ENCODE peak calls at places on chromosomes 16 and 17, in seven cellular contexts. L is NCI-H774; M is thoracic aorta; O is NCI-H2171 treated with DMSO at 0.1 percent for 48 hours; Q is activated T-helper 1 cell treated with anti-CD3 and anti-CD28 coated beads, Interleukin-12 subunit alpha, Interleukin-12 subunit beta, Interleukin-2, Interleukin-4 antibody, amounts not matched to agents 30 ng/mL and 10 ng/mL and 1 ng/mL, durations not matched to agents 14 hours and 24 hours and 36 hours; F is tibial artery; Y is fibroblast of mammary gland. N is an unnamed sample.

GRCh38 chr17:60421273-60422161 is 772 bp upstream of the CHCT1 start:
- DNase-seq in O (peak), F (peak), M (peak), L (no peak), Y (peak), Q (peak), N (peak)

GRCh38 chr16:87042551-87043272 is 274.5 kb downstream of the C16orf95 start:
- DNase-seq in F (peak), Q (no peak), M (no peak), O (peak), L (no peak), Y (no peak), N (no peak)

GRCh38 chr17:20852541-20853370 is 190.1 kb downstream of the USP22 start:
- DNase-seq in O (peak), F (peak), Y (no peak), L (no peak), Q (no peak), M (no peak), N (no peak)

GRCh38 chr16:2388875-2389433 is 40.3 kb upstream of the CCNF start:
- DNase-seq in O (no peak), F (no peak), Y (peak), L (peak), Q (no peak), M (no peak), N (no peak)

GRCh38 chr17:12756786-12757185 is 32.5 kb upstream of the ARHGAP44 start:
- DNase-seq in Y (peak), Q (no peak), M (no peak), L (no peak), F (no peak), O (no peak), N (no peak)

GRCh38 chr17:45284176-45285140 is 22.6 kb upstream of the SPATA32 start:
- DNase-seq in Q (no peak), Y (no peak), M (no peak), L (no peak), O (no peak), F (no peak), N (peak)

GRCh38 chr16:52318259-52319008 is 228.5 kb downstream of the TOX3 start:
- DNase-seq in Y (no peak), F (no peak), L (peak), O (peak), Q (no peak), M (no peak), N (no peak)

GRCh38 chr16:30697264-30698138 is 1.5 kb upstream of the SRCAP start:
- DNase-seq in O (peak), Q (no peak), L (no peak), Y (no peak), F (no peak), M (no peak), N (no peak)

GRCh38 chr17:41917192-41917591 is 1.6 kb downstream of the ACLY start:
- DNase-seq in O (no peak), Q (no peak), M (no peak), Y (peak), F (no peak), L (no peak), N (no peak)

GRCh38 chr17:5042152-5043022 is 7.2 kb upstream of the SLC52A1 start:
- DNase-seq in Q (peak), F (no peak), O (no peak), L (no peak), Y (no peak), M (no peak), N (no peak)

GRCh38 chr17:42345396-42346078 is 42.7 kb downstream of the STAT3 start:
- DNase-seq in Q (no peak), O (peak), Y (no peak), F (peak), L (no peak), M (no peak), N (no peak)

GRCh38 chr17:78780335-78780734 is 1.7 kb downstream of the CYTH1 start:
- DNase-seq in M (no peak), Q (no peak), F (no peak), Y (no peak), L (no peak), O (no peak), N (no peak)

GRCh38 chr16:85067431-85067830 is 39.8 kb downstream of the KIAA0513 start:
- DNase-seq in F (no peak), Q (no peak), Y (no peak), O (no peak), L (no peak), M (no peak), N (no peak)

GRCh38 chr17:41624208-41625101 is at the start of gene KRT17:
- DNase-seq in Q (no peak), L (no peak), M (no peak), Y (no peak), O (peak), F (peak), N (no peak)

GRCh38 chr16:87778830-87779579 is 13.2 kb upstream of the KLHDC4 start:
- DNase-seq in L (peak), O (peak), Y (peak), M (peak), Q (peak), F (peak), N (peak)

GRCh38 chr17:82350182-82351030 is 8.6 kb upstream of the TEX19 start:
- DNase-seq in Y (no peak), O (no peak), L (no peak), Q (no peak), F (no peak), M (no peak), N (no peak)

GRCh38 chr16:17921357-17921978 is 415.1 kb downstream of the NPIPA8 start:
- DNase-seq in Q (peak), L (no peak), M (no peak), O (peak), Y (peak), F (no peak), N (peak)

GRCh38 chr17:64694207-64694606 is 32.1 kb upstream of the SMURF2 start:
- DNase-seq in F (peak), Y (peak), L (no peak), O (no peak), Q (no peak), M (peak), N (no peak)

GRCh38 chr17:16100737-16101400 is 101.2 kb downstream of the TTC19 start:
- DNase-seq in M (no peak), Y (peak), L (no peak), F (no peak), O (no peak), Q (no peak), N (no peak)

N was measured in activated gamma-delta T cell treated with Interleukin-2 at 50 U/mL for 16 hours.